ENCODE peak calls at places on chromosomes 4 and X, in four cellular contexts. One of them, this sample, is unnamed.

GRCh38 chr4:141002323-141002805 is 130.9 kb downstream of the RNF150 start:
- DNase-seq in fibroblast of lung: peak
- DNase-seq in uterus: no peak
- DNase-seq in cardiac muscle cell: peak
- DNase-seq in this sample: no peak

GRCh38 chr4:147741190-147741788 is 9.4 kb downstream of the ARHGAP10 start:
- DNase-seq in uterus: no peak
- DNase-seq in fibroblast of lung: peak
- DNase-seq in cardiac muscle cell: peak
- DNase-seq in this sample: peak

GRCh38 chr4:147599764-147600163 is 17.4 kb upstream of the TMEM184C start:
- DNase-seq in cardiac muscle cell: peak
- DNase-seq in fibroblast of lung: no peak
- DNase-seq in uterus: no peak
- DNase-seq in this sample: no peak

GRCh38 chr4:7222521-7222920 is 30.2 kb downstream of the SORCS2 start:
- DNase-seq in uterus: no peak
- DNase-seq in fibroblast of lung: no peak
- DNase-seq in cardiac muscle cell: no peak
- DNase-seq in this sample: no peak

GRCh38 chr4:168610911-168611530 is 114.2 kb downstream of the PALLD start:
- DNase-seq in fibroblast of lung: no peak
- DNase-seq in cardiac muscle cell: no peak
- DNase-seq in uterus: no peak
- DNase-seq in this sample: no peak

GRCh38 chr4:77176606-77177005 is 19.6 kb downstream of the CCNG2 start:
- DNase-seq in cardiac muscle cell: no peak
- DNase-seq in uterus: no peak
- DNase-seq in fibroblast of lung: no peak
- DNase-seq in this sample: no peak

GRCh38 chr4:111283066-111283677 is 660.3 kb upstream of the PITX2 start:
- DNase-seq in fibroblast of lung: peak
- DNase-seq in cardiac muscle cell: peak
- DNase-seq in uterus: no peak
- DNase-seq in this sample: peak

GRCh38 chr4:138251904-138252303 is 9.8 kb upstream of the SLC7A11 start:
- DNase-seq in uterus: no peak
- DNase-seq in fibroblast of lung: no peak
- DNase-seq in cardiac muscle cell: no peak
- DNase-seq in this sample: no peak

GRCh38 chr4:7428261-7429068 is 6.3 kb downstream of the PSAPL1 start:
- DNase-seq in cardiac muscle cell: no peak
- DNase-seq in uterus: no peak
- DNase-seq in fibroblast of lung: no peak
- DNase-seq in this sample: peak

GRCh38 chr4:140267576-140267975 is 105.9 kb upstream of the SCOC start:
- DNase-seq in uterus: no peak
- DNase-seq in cardiac muscle cell: no peak
- DNase-seq in fibroblast of lung: no peak
- DNase-seq in this sample: no peak

GRCh38 chrX:96833333-96833732 is 50.4 kb upstream of the RPA4 start:
- DNase-seq in cardiac muscle cell: no peak
- DNase-seq in uterus: no peak
- DNase-seq in fibroblast of lung: no peak
- DNase-seq in this sample: no peak

GRCh38 chr4:110424144-110424543 is 51.8 kb upstream of the ENPEP start:
- DNase-seq in fibroblast of lung: no peak
- DNase-seq in cardiac muscle cell: no peak
- DNase-seq in uterus: no peak
- DNase-seq in this sample: no peak

GRCh38 chrX:100980608-100981497 is 11.3 kb downstream of the ARL13A start:
- DNase-seq in fibroblast of lung: peak
- DNase-seq in cardiac muscle cell: peak
- DNase-seq in uterus: no peak
- DNase-seq in this sample: peak

GRCh38 chrX:106670631-106671030 is 55.9 kb upstream of the RNF128 start:
- DNase-seq in uterus: no peak
- DNase-seq in fibroblast of lung: peak
- DNase-seq in cardiac muscle cell: no peak
- DNase-seq in this sample: no peak

GRCh38 chrX:106672527-106672926 is 54.0 kb upstream of the RNF128 start:
- DNase-seq in cardiac muscle cell: no peak
- DNase-seq in uterus: no peak
- DNase-seq in fibroblast of lung: no peak
- DNase-seq in this sample: no peak
- H3K4me3 ChIP-seq in cardiac muscle cell: no peak
- H3K4me3 ChIP-seq in uterus: no peak
- H3K4me3 ChIP-seq in fibroblast of lung: no peak
- H3K4me3 ChIP-seq in this sample: no peak

GRCh38 chr4:8434251-8435073 is 6.1 kb downstream of the ACOX3 start:
- DNase-seq in cardiac muscle cell: no peak
- DNase-seq in fibroblast of lung: no peak
- DNase-seq in uterus: no peak
- DNase-seq in this sample: no peak
- H3K4me3 ChIP-seq in cardiac muscle cell: no peak
- H3K4me3 ChIP-seq in fibroblast of lung: no peak
- H3K4me3 ChIP-seq in uterus: no peak
- H3K4me3 ChIP-seq in this sample: no peak

GRCh38 chrX:116436358-116436816 is at the start of gene SLC6A14:
- DNase-seq in cardiac muscle cell: no peak
- DNase-seq in uterus: no peak
- DNase-seq in fibroblast of lung: no peak
- DNase-seq in this sample: no peak
- H3K4me3 ChIP-seq in cardiac muscle cell: no peak
- H3K4me3 ChIP-seq in uterus: no peak
- H3K4me3 ChIP-seq in fibroblast of lung: no peak
- H3K4me3 ChIP-seq in this sample: no peak

DNA sequence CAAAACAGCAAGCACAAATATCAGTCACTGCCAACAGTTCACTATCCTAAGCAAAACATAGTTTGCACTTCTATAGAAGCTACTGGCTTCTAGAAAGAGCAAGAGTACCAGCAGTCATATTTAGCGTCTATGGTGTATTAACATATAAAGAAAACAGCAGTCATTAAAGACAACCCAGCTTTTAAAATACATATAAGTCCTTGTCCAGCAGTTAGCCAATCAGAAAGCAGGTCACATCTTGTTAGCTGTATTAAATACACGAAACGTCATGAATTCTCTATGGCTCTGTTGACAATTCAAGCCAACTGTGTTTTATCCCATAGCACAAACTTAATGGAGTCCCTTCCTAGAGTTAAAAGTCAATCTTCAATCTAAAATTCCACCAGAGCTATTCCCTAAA is 1.6 kb downstream of the LDB2 start:
- DNase-seq in cardiac muscle cell: peak
- DNase-seq in uterus: no peak
- DNase-seq in fibroblast of lung: peak
- DNase-seq in this sample: peak
- H3K4me3 ChIP-seq in cardiac muscle cell: peak
- H3K4me3 ChIP-seq in uterus: peak
- H3K4me3 ChIP-seq in fibroblast of lung: peak
- H3K4me3 ChIP-seq in this sample: peak

GRCh38 chrX:16125520-16126149 is 2.3 kb downstream of the GRPR start:
- DNase-seq in fibroblast of lung: no peak
- DNase-seq in cardiac muscle cell: no peak
- DNase-seq in uterus: no peak
- DNase-seq in this sample: no peak
- H3K4me3 ChIP-seq in fibroblast of lung: no peak
- H3K4me3 ChIP-seq in cardiac muscle cell: no peak
- H3K4me3 ChIP-seq in uterus: no peak
- H3K4me3 ChIP-seq in this sample: no peak

DNA sequence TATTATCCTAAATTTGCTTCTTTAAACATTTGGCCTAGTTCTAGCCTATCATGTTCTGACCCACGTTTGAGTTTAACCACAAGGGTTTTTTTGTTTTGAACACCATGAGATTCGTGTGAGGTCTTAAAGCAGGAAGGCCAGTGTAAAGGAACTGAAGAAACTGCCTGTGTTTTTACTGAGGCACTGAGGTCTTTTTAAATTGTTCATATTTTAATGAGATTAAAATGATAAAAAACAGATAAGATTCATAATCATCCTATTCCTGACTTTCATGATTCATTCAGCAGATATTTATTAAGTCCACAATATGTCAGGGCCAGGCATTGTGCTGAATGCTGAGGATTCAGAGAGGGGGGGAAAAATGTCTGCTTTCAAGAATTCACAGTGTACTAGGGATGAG is 3.2 kb downstream of the RPS6KA3 start:
- DNase-seq in cardiac muscle cell: peak
- DNase-seq in uterus: no peak
- DNase-seq in fibroblast of lung: peak
- DNase-seq in this sample: peak
- H3K4me3 ChIP-seq in cardiac muscle cell: no peak
- H3K4me3 ChIP-seq in uterus: no peak
- H3K4me3 ChIP-seq in fibroblast of lung: no peak
- H3K4me3 ChIP-seq in this sample: no peak

GRCh38 chrX:1465261-1466231 is 12.8 kb upstream of the ASMTL start:
- DNase-seq in uterus: no peak
- DNase-seq in fibroblast of lung: no peak
- DNase-seq in cardiac muscle cell: no peak
- DNase-seq in this sample: no peak
- H3K4me3 ChIP-seq in uterus: no peak
- H3K4me3 ChIP-seq in fibroblast of lung: no peak
- H3K4me3 ChIP-seq in cardiac muscle cell: no peak
- H3K4me3 ChIP-seq in this sample: no peak

DNA sequence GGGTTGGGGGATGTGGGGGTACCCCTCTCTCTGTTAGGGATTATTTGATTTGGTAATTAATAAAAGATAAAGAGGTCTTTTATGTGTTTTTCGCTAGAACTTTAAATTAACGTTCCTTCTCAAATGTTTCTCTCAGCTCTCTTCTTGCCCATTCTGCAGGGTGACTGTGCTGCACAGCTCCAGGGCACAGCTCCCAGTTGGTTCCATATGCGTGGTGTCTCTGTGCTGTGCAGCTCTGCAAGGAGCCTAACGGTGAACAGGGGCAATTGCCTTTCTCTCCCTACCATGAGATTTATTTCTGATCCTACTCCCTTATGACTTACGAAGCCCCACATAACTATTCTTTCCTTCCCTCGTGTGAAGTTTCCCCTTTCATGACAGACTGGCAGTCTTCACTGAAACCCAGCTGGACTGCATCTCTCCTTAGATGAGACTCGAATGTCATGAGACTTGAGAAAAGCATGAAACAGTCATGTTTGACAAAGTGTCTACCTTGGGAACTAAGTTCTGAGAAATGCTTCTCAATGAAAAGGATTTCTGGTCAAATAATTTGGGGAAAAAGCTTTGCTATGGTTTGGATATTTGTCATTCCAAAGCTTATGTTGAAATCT is 50.2 kb upstream of the SPRY1 start:
- DNase-seq in uterus: no peak
- DNase-seq in cardiac muscle cell: no peak
- DNase-seq in fibroblast of lung: no peak
- DNase-seq in this sample: no peak
- H3K4me3 ChIP-seq in uterus: no peak
- H3K4me3 ChIP-seq in cardiac muscle cell: no peak
- H3K4me3 ChIP-seq in fibroblast of lung: no peak
- H3K4me3 ChIP-seq in this sample: no peak

This sample was measured in SJSA1.